ENCODE peak calls at places on chromosomes 6 and 20, in five cellular contexts. L, C, P, J and R are unnamed samples.

GRCh38 chr6:8904754-8905153 is 469.4 kb upstream of the SLC35B3 start:
- DNase-seq in C (no peak), P (peak; percentile 12), L (no peak), J (no peak), R (no peak)

GRCh38 chr20:50883856-50884255 is 47.4 kb downstream of the ADNP start:
- DNase-seq in P (no peak), C (no peak), J (no peak), L (no peak), R (no peak)

GRCh38 chr20:39338977-39339376 is 376.8 kb downstream of the DHX35 start:
- DNase-seq in L (peak; percentile 6), J (no peak), P (no peak), C (no peak), R (peak; percentile 20)

GRCh38 chr20:48695738-48696137 is 132.1 kb downstream of the PREX1 start:
- DNase-seq in L (no peak), C (no peak), J (no peak), P (no peak), R (no peak)

GRCh38 chr6:148750826-148751225 is 4.0 kb downstream of the UST start:
- DNase-seq in C (no peak), P (no peak), L (no peak), J (no peak), R (no peak)

GRCh38 chr20:62897666-62898065 is 28.6 kb downstream of the DIDO1 start:
- DNase-seq in L (no peak), P (no peak), C (no peak), J (no peak), R (no peak)

GRCh38 chr20:62774076-62774714 is 22.1 kb upstream of the MRGBP start:
- DNase-seq in J (no peak), P (no peak), C (no peak), L (no peak), R (no peak)

GRCh38 chr6:104537185-104537584 is 322.5 kb downstream of the HACE1 start:
- DNase-seq in L (no peak), P (no peak), C (peak; percentile 62), J (no peak), R (no peak)

GRCh38 chr6:127494240-127494767 is 24.8 kb downstream of the MTCL3 start:
- DNase-seq in J (no peak), C (no peak), L (no peak), P (no peak), R (no peak)

GRCh38 chr6:127496471-127496870 is 22.7 kb downstream of the MTCL3 start:
- DNase-seq in C (no peak), J (no peak), P (no peak), L (no peak), R (no peak)
- TF ChIP-seq CTCF in C (no peak), J (no peak), P (peak; percentile 35), L (no peak), R (no peak)

GRCh38 chr6:119036076-119036475 is 42.4 kb downstream of the FAM184A start:
- DNase-seq in L (no peak), C (no peak), P (no peak), J (no peak), R (no peak)

GRCh38 chr6:119034827-119035458 is 43.5 kb downstream of the FAM184A start:
- DNase-seq in C (peak; percentile 42), L (no peak), J (no peak), P (no peak), R (no peak)

GRCh38 chr6:119037941-119038623 is 40.4 kb downstream of the FAM184A start:
- DNase-seq in P (no peak), J (no peak), C (no peak), L (no peak), R (no peak)

GRCh38 chr6:119037264-119037663 is 41.2 kb downstream of the FAM184A start:
- DNase-seq in J (no peak), P (no peak), C (no peak), L (no peak), R (no peak)

DNA sequence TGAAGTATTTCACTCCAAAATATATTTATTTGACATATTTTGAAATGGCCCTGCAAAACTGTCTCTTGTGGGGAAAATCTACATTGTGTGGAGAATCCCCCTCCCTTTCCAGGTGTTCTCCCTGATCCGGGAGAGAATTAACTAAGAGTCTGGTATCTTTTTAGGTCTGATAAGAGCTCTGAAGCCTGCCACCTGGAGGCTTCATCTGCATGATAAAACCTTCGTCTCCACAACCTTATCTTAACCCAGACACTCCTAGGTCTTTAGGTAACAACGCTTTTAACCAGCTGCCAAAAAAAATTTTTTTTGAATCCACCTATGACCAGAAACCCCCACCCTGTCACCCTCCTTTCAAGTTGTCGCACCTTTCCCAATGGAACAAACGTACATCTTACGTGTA is 43.0 kb downstream of the FAM184A start:
- DNase-seq in L (no peak), P (no peak), C (no peak), J (no peak), R (no peak)
- TF ChIP-seq CTCF in L (no peak), P (no peak), C (no peak), J (no peak), R (no peak)

DNA sequence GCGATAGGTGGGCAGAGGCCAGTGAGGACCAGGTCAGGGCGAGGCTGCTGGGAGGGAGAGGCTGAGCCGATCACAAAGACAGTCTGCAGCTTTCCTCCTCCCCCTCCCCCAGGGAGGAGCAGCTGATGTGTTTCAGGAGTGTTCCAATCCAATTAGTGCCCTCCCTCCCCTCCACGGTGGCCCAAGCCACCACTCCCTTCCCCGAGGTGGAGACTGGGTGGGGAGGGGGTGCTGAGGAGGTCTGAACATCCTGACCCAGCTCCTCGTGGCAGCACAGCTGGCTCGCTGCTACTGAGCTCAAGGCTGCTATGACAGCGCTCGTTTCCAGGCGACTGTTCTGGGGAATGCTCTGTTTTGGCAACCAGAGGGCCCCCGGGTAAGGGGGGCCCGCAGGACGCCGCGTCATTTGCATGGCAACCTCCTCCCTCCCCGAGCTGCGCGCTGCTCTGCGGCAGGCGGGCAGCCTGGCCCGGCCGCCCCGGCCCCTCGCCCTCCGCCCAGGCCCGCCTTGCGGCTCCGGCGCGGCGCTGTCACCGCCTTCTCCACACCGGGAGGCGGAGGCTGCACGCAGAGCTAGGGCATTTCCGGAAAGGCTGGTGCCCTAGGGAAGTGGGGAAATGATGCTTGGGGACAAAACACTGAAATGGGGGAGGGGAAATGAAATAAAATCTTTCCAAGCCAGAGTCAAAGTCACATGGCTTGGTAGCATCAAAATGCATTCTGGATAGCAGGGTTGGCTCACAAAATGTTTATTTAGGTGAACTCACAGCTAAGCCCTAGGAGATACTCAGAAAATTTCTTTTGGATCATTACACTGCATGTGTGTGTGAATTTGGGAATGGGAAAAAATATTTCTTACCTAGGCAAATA is 67.4 kb upstream of the PIM1 start:
- DNase-seq in C (peak; percentile 83), L (peak; percentile 83), P (peak; percentile 94), J (peak; percentile 80), R (peak; percentile 81)
- TF ChIP-seq CTCF in C (no peak), L (no peak), P (no peak), J (no peak), R (no peak)

GRCh38 chr6:35568967-35569606 is 56.4 kb upstream of the TULP1 start:
- DNase-seq in J (peak; percentile 36), C (no peak), P (peak; percentile 30), L (peak; percentile 24), R (peak; percentile 43)
- TF ChIP-seq CTCF in J (peak; percentile 45), C (peak; percentile 68), P (peak; percentile 44), L (peak; percentile 52), R (peak; percentile 33)